ENCODE peak calls at places on chromosome 22, in six cellular contexts. D is CD8-positive, alpha-beta T cell; X is ovary; R is cardiac muscle cell; U is uterus; H is pancreas. T is an unnamed sample.
A peak's percentile ranks its signal among the peaks of the same experiment; 100 is the strongest.

GRCh38 chr22:31680764-31681624 is 19.0 kb upstream of the PISD start:
- DNase-seq in D (no peak), X (no peak), R (peak; percentile 62), U (no peak), H (no peak), T (no peak)

GRCh38 chr22:21051145-21051835 is 5.5 kb downstream of the LRRC74B start:
- DNase-seq in D (no peak), X (no peak), R (no peak), U (peak; percentile 7), H (no peak), T (no peak)

GRCh38 chr22:17777005-17777716 is 2.9 kb upstream of the BID start:
- DNase-seq in D (peak; percentile 62), X (no peak), R (no peak), U (no peak), H (no peak), T (no peak)

GRCh38 chr22:48241658-48242057 is 1479.2 kb downstream of the TBC1D22A start:
- DNase-seq in D (no peak), X (no peak), R (no peak), U (no peak), H (no peak), T (no peak)

GRCh38 chr22:46807458-46807857 is 45.0 kb downstream of the TBC1D22A start:
- DNase-seq in D (no peak), X (no peak), R (no peak), U (no peak), H (no peak), T (no peak)

GRCh38 chr22:33034753-33035152 is 23.4 kb downstream of the SYN3 start:
- DNase-seq in D (no peak), X (no peak), R (no peak), U (no peak), H (no peak), T (no peak)

GRCh38 chr22:40018051-40018450 is 23.3 kb downstream of the FAM83F start:
- DNase-seq in D (no peak), X (no peak), R (no peak), U (no peak), H (no peak), T (no peak)

GRCh38 chr22:43376765-43377485 is 33.8 kb upstream of the SCUBE1 start:
- DNase-seq in D (peak; percentile 27), X (no peak), R (peak; percentile 25), U (no peak), H (no peak), T (no peak)

GRCh38 chr22:19810381-19811141 is 44.1 kb downstream of the GNB1L start:
- DNase-seq in D (no peak), X (peak; percentile 23), R (peak; percentile 70), U (no peak), H (no peak), T (no peak)

GRCh38 chr22:42425337-42425988 is 6.7 kb downstream of the NFAM1 start:
- DNase-seq in D (no peak), X (no peak), R (no peak), U (no peak), H (no peak), T (no peak)

GRCh38 chr22:46895753-46896152 is 133.3 kb downstream of the TBC1D22A start:
- DNase-seq in D (no peak), X (no peak), R (no peak), U (no peak), H (no peak), T (no peak)

GRCh38 chr22:35424081-35424480 is 24.1 kb downstream of the MCM5 start:
- DNase-seq in D (no peak), X (no peak), R (no peak), U (no peak), H (no peak), T (no peak)

GRCh38 chr22:31850135-31850534 is 94.2 kb upstream of the YWHAH start:
- DNase-seq in D (no peak), X (no peak), R (no peak), U (no peak), H (no peak), T (no peak)

GRCh38 chr22:17774206-17774927 is at the start of gene BID:
- DNase-seq in D (peak; percentile 46), X (no peak), R (peak; percentile 25), U (peak; percentile 28), H (peak; percentile 46), T (no peak)

GRCh38 chr22:19962909-19963806 is 21.5 kb upstream of the TXNRD2 start:
- DNase-seq in D (no peak), X (no peak), R (no peak), U (no peak), H (peak; percentile 96), T (no peak)

GRCh38 chr22:46845281-46846153 is 83.1 kb downstream of the TBC1D22A start:
- DNase-seq in D (no peak), X (no peak), R (peak; percentile 78), U (no peak), H (no peak), T (no peak)

GRCh38 chr22:43878079-43878795 is 13.6 kb downstream of the PNPLA5 start:
- DNase-seq in D (no peak), X (peak; percentile 59), R (peak; percentile 80), U (no peak), H (no peak), T (no peak)

DNA sequence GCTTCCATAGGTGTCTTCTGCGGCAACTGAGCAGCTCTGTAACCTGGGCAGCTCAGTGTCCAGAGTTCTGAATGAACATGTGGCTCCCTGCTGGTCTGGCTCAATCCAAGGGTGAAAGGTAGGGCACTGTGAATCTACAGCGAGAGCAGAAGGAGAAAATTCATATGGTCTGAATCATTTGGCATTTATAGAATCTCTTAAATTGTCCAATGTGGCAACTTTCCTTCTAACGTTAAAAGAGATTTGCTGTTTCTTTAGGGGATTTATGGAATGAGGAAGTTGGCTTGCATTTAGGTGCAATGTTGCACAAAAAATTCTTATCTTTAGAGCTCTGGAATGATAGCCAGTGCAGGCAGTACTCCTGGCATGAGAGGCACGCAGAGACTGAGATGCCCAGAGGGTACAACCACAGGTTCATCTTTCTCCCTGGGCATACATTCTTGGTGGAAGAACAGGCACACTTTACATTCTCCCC is 17.0 kb downstream of the ATXN10 start:
- DNase-seq in D (no peak), X (no peak), R (peak; percentile 91), U (no peak), H (no peak), T (no peak)
- H3K27ac ChIP-seq in D (no peak overlapping the region), X (no peak overlapping the region), R (peak overlapping the region; percentile 58), U (peak overlapping the region; percentile 64), H (peak overlapping the region; percentile 64), T (peak overlapping the region; percentile 21)

GRCh38 chr22:28934026-28934425 is 50.7 kb downstream of the ZNRF3 start:
- DNase-seq in D (no peak), X (no peak), R (no peak), U (no peak), H (no peak), T (no peak)

GRCh38 chr22:28937206-28938025 is 54.0 kb downstream of the ZNRF3 start:
- DNase-seq in D (no peak), X (no peak), R (no peak), U (no peak), H (no peak), T (no peak)

GRCh38 chr22:28936200-28936599 is 52.8 kb downstream of the ZNRF3 start:
- DNase-seq in D (no peak), X (no peak), R (no peak), U (no peak), H (no peak), T (no peak)

GRCh38 chr22:28935140-28935539 is 51.8 kb downstream of the ZNRF3 start:
- DNase-seq in D (no peak), X (no peak), R (no peak), U (no peak), H (no peak), T (no peak)

DNA sequence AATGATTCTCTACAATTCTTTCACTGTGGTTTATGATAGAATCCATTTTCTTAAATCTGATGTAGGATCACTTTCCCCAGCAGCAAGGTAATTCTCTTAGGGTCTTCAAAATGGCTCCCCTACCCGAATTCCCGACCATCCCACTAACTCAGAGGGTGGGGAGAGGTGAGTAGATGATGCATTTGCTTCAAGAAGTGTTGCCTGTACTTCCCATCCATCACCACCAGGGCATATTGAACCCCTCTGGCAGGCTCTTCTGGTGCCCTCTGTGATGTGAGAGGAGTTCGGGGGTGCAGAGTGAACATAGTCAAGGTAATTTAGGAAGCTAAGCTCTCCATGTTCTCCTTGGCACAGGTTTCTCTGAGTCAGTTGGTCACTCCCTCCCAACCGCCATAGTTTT is 52.3 kb downstream of the ZNRF3 start:
- DNase-seq in D (no peak), X (no peak), R (no peak), U (no peak), H (no peak), T (no peak)
- TF ChIP-seq CTCF in D (peak; percentile 19), X (no peak), R (peak; percentile 27), U (no peak), H (peak; percentile 17), T (peak; percentile 35)

GRCh38 chr22:38698407-38699094 is 2.2 kb downstream of the JOSD1 start:
- DNase-seq in D (no peak), X (no peak), R (no peak), U (no peak), H (no peak), T (no peak)

GRCh38 chr22:38699143-38699542 is 1.6 kb downstream of the JOSD1 start:
- DNase-seq in D (no peak), X (no peak), R (no peak), U (no peak), H (no peak), T (no peak)

GRCh38 chr22:38697055-38697980 is 3.4 kb downstream of the JOSD1 start:
- DNase-seq in D (no peak), X (no peak), R (peak; percentile 80), U (no peak), H (no peak), T (no peak)

GRCh38 chr22:38694945-38695344 is 5.8 kb downstream of the JOSD1 start:
- DNase-seq in D (no peak), X (no peak), R (no peak), U (no peak), H (no peak), T (no peak)

DNA sequence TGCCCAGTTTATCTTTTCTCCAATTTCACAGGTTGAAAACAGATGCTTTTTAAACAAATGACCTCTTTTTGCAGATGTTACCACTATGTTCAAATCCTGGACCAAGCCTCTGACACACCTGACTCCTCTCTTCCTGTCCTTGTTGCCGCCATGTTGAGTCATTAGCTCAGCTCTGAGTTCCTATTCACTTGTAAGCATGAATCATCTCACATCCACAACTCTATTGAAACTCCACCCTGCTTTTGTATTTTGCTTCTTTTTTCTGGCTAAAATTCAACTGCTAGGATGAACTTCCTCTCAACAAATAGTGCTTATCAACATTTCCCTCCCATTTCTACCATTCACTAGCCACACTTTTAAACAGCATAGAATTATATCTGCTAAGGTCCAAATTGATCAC is 4.1 kb downstream of the JOSD1 start:
- DNase-seq in D (peak; percentile 24), X (no peak), R (peak; percentile 83), U (no peak), H (no peak), T (no peak)
- H3K4me1 ChIP-seq in D (peaks cover 46% of the 10 kb centered on the region), X (peaks cover 14% of the 10 kb centered on the region), R (peaks cover 22% of the 10 kb centered on the region), U (peaks cover 21% of the 10 kb centered on the region), H (peaks cover 39% of the 10 kb centered on the region), T (peaks cover 60% of the 10 kb centered on the region)

GRCh38 chr22:30308518-30309230 is 18.1 kb downstream of the TBC1D10A start:
- DNase-seq in D (no peak), X (no peak), R (no peak), U (no peak), H (no peak), T (no peak)

GRCh38 chr22:30308096-30308495 is 18.6 kb downstream of the TBC1D10A start:
- DNase-seq in D (no peak), X (no peak), R (no peak), U (no peak), H (no peak), T (no peak)

GRCh38 chr22:30310881-30311771 is 15.6 kb downstream of the TBC1D10A start:
- DNase-seq in D (no peak), X (peak; percentile 90), R (peak; percentile 75), U (peak; percentile 67), H (peak; percentile 92), T (peak; percentile 63)

GRCh38 chr22:30312053-30312452 is 14.7 kb downstream of the TBC1D10A start:
- DNase-seq in D (no peak), X (no peak), R (no peak), U (no peak), H (no peak), T (no peak)

GRCh38 chr22:30309981-30310672 is 16.6 kb downstream of the TBC1D10A start:
- DNase-seq in D (no peak), X (peak; percentile 58), R (peak; percentile 63), U (no peak), H (no peak), T (no peak)
- H3K27ac ChIP-seq in D (peak overlapping the region; percentile 53), X (peak overlapping the region; percentile 28), R (no peak overlapping the region), U (peak overlapping the region; percentile 86), H (peak overlapping the region; percentile 88), T (peak overlapping the region; percentile 88)